ENCODE peak calls at places on chromosome 1, in five cellular contexts. I is HepG2, B is NT2/D1, A is H1, S is GM12878. J is an unnamed sample.

GRCh38 chr1:230120949-230121381 is 53.9 kb downstream of the GALNT2 start:
- DNase-seq in I (peak), B (no peak), A (no peak), S (no peak), J (peak)

GRCh38 chr1:23741609-23742008 is 1.7 kb upstream of the ELOA start:
- DNase-seq in I (no peak), B (no peak), A (no peak), S (no peak), J (no peak)

GRCh38 chr1:32933742-32934322 is 30.8 kb downstream of the RNF19B start:
- DNase-seq in I (peak), B (no peak), A (no peak), S (no peak), J (no peak)

GRCh38 chr1:70504821-70505193 is 93.7 kb downstream of the CTH start:
- DNase-seq in I (no peak), B (no peak), A (no peak), S (no peak), J (no peak)

GRCh38 chr1:152185544-152186391 is 26.7 kb upstream of the RPTN start:
- DNase-seq in I (peak), B (peak), A (no peak), S (no peak), J (peak)

GRCh38 chr1:161173711-161174110 is 3.6 kb downstream of the B4GALT3 start:
- DNase-seq in I (no peak), B (no peak), A (no peak), S (no peak), J (no peak)

GRCh38 chr1:78250201-78250600 is 204.4 kb downstream of the GIPC2 start:
- DNase-seq in I (no peak), B (no peak), A (no peak), S (no peak), J (no peak)

GRCh38 chr1:161956097-161956496 is 67.6 kb downstream of the OLFML2B start:
- DNase-seq in I (no peak), B (no peak), A (no peak), S (no peak), J (no peak)

GRCh38 chr1:23557471-23558124 is 1.7 kb downstream of the ID3 start:
- DNase-seq in I (no peak), B (no peak), A (no peak), S (no peak), J (no peak)

GRCh38 chr1:228210076-228210651 is 2.3 kb downstream of the OBSCN start:
- DNase-seq in I (no peak), B (no peak), A (no peak), S (no peak), J (no peak)

GRCh38 chr1:226708967-226709396 is 30.1 kb downstream of the ITPKB start:
- DNase-seq in I (no peak), B (no peak), A (no peak), S (no peak), J (no peak)

GRCh38 chr1:31765041-31765467 is 914 bp upstream of the ADGRB2 start:
- DNase-seq in I (no peak), B (no peak), A (no peak), S (no peak), J (peak)

GRCh38 chr1:8217011-8217711 is 100.8 kb upstream of the SLC45A1 start:
- DNase-seq in I (no peak), B (no peak), A (no peak), S (no peak), J (no peak)

GRCh38 chr1:160797861-160798273 is 1.9 kb downstream of the LY9 start:
- DNase-seq in I (no peak), B (no peak), A (no peak), S (no peak), J (no peak)

GRCh38 chr1:199302554-199302953 is 663.7 kb downstream of the PTPRC start:
- DNase-seq in I (no peak), B (no peak), A (no peak), S (no peak), J (no peak)

GRCh38 chr1:214603819-214604252 is 841 bp downstream of the CENPF start:
- DNase-seq in I (no peak), B (no peak), A (no peak), S (no peak), J (peak)

GRCh38 chr1:55141295-55141893 is 73.8 kb downstream of the USP24 start:
- DNase-seq in I (no peak), B (no peak), A (no peak), S (no peak), J (no peak)

GRCh38 chr1:175742790-175743459 is 470 bp downstream of the TNR start:
- DNase-seq in I (peak), B (peak), A (no peak), S (no peak), J (peak)

GRCh38 chr1:238648296-238648695 is 738.1 kb upstream of the CHRM3 start:
- DNase-seq in I (no peak), B (no peak), A (no peak), S (no peak), J (no peak)

GRCh38 chr1:238648756-238649155 is 737.6 kb upstream of the CHRM3 start:
- DNase-seq in I (no peak), B (no peak), A (no peak), S (no peak), J (no peak)

GRCh38 chr1:238652346-238652968 is 733.9 kb upstream of the CHRM3 start:
- DNase-seq in I (no peak), B (no peak), A (no peak), S (no peak), J (no peak)

GRCh38 chr1:238649200-238649599 is 737.2 kb upstream of the CHRM3 start:
- DNase-seq in I (no peak), B (no peak), A (no peak), S (no peak), J (no peak)

GRCh38 chr1:238647877-238648276 is 738.5 kb upstream of the CHRM3 start:
- DNase-seq in I (no peak), B (peak), A (peak), S (no peak), J (no peak)
- TF ChIP-seq SUZ12 in I (no peak), B (no peak), A (no peak), S (no peak), J (no peak)

DNA sequence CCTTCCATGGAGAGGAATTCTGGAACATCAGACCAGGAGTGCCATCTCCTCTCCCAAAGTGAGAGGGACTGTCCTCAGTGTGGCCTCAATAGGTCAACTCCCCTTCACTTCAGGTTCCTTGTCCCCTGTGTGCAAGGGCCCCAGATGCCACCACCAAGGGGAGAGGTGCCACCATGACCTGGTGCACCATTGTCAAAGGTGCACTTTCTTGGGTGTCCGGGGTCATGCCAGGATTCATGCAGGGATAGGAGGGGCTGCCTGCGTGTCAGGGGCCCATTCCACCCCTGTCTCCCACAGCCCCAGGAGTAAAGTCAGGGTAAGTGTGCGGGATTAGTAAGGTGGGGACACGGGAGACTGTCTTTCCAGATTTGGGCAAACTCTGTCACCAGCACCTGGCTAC is 21.4 kb upstream of the EPHA2 start:
- DNase-seq in I (no peak), B (no peak), A (no peak), S (no peak), J (no peak)
- TF ChIP-seq SUZ12 in I (no peak), B (no peak), A (no peak), S (no peak), J (no peak)

DNA sequence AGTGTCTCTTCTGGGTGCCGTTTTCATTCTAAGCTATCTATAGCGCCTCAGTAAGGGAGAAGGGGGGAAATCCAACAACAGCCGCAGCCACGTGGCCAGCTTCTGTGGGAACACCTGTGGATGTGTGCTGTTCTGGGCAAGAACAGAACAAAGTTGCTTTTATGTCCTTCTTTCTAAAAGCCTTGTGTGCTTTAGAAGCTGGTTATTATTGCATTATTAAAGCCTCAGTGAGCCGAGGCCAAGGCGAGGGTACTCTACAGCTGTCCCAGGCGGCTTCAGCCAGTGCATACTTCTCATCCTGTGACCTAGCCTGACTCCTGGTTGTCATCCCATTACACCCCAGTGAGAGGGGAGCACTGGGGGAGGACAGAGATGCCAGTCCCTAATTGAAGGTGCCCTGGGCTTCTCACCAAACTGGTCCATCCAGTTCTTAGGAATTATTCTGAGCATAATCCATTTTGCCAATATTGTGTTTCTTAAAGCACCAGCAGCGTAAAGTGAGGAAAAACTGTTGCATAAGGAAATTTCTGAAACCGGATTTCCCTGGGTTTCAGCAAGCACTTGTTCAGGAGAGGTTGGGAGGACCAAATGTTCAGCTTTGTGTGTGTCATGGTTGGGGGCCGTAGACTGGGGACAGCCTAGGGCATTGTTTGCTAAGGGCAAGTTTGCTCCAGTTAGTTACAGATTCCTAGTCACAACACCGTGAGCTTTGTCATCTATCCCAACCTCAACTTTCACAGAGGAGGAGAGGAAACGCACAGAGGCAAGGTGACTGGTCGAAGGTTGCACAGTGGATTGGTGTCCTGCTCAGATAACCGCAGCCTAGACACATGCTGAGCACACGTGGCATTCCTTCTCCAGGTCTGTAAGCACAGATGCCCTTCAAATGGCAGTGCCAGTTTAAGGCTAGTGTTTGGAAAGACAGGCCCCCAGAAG is 61.0 kb upstream of the ATP1A1 start:
- DNase-seq in I (peak), B (no peak), A (no peak), S (no peak), J (no peak)
- TF ChIP-seq SUZ12 in I (no peak), B (no peak), A (no peak), S (no peak), J (no peak)

DNA sequence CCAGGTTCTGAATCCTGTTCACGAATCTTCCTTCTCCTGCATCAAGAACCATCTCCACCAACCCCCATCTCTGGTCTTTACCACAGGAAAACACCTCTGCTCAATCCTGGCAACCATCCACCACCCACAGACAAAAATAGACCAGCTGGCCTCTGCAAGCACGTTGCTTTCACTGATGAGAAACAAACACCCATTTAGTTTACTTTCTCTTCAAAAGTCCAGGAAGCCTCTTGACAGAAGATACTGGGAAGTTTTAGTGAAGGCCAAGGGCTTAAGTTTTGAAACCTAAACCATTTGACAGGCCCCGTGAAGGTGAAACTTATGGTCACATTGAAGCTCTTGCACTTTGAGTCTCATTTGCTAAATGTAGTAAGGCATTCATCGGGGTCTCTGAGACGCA is 122.6 kb upstream of the PPP2R5A start:
- DNase-seq in I (no peak), B (no peak), A (no peak), S (peak), J (no peak)
- TF ChIP-seq SUZ12 in I (no peak), B (no peak), A (no peak), S (no peak), J (no peak)

DNA sequence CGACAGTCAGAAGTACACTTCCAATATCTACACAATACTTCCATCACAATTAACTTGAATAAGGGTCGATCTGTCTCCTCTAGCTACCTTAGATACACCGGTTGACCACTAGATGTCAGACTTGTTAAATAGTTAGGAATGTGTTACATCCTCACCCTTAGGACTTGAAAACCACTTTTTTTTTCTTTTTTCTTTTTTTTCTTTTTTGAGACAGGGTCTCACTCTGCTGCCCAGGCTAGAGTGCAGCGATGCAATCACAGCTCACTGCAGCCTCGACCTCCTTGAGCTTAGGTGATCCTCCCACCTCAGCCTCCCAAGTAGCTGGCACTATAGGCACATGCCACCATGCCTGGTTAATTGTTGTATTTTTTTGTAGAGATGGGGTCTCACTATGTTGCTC is 120.4 kb upstream of the GREM2 start:
- DNase-seq in I (peak), B (peak), A (no peak), S (no peak), J (peak)
- TF ChIP-seq SUZ12 in I (no peak), B (no peak), A (no peak), S (no peak), J (no peak)

GRCh38 chr1:66695121-66695520 is 57.1 kb upstream of the DYNLT5 start:
- DNase-seq in I (no peak), B (no peak), A (no peak), S (no peak), J (no peak)
- TF ChIP-seq SUZ12 in I (no peak), B (no peak), A (no peak), S (no peak), J (no peak)

J was measured in HEK293T.